ENCODE peak calls at places on chromosomes 7 and 10, in ten cellular contexts. Z is lung, S is fibroblast of mammary gland, Q is stomach, P is epithelial cell of esophagus, K is lower lobe of right lung, X is suprapubic skin, C is foreskin fibroblast, H is AG09309, E is colonic mucosa. F is an unnamed sample.

GRCh38 chr7:92135490-92135889 is 1.2 kb upstream of the CYP51A1 start:
- DNase-seq in Z (no peak), S (no peak), Q (no peak), P (peak), K (no peak), X (no peak), C (no peak), H (no peak), E (no peak), F (no peak)

GRCh38 chr7:38232475-38233366 is 40.7 kb downstream of the TARP start:
- DNase-seq in Z (peak), S (peak), Q (peak), P (no peak), K (peak), X (no peak), C (no peak), H (no peak), E (peak), F (peak)

GRCh38 chr7:26603631-26604030 is 260.8 kb downstream of the SKAP2 start:
- DNase-seq in Z (no peak), S (peak), Q (no peak), P (peak), K (no peak), X (no peak), C (no peak), H (no peak), E (no peak), F (no peak)

GRCh38 chr10:124416733-124417132 is 2.0 kb downstream of the OAT start:
- DNase-seq in Z (no peak), S (peak), Q (no peak), P (peak), K (no peak), X (no peak), C (peak), H (peak), E (no peak), F (no peak)

GRCh38 chr7:97499204-97499603 is 232.7 kb upstream of the TAC1 start:
- DNase-seq in Z (no peak), S (peak), Q (peak), P (peak), K (no peak), X (no peak), C (no peak), H (no peak), E (peak), F (no peak)

GRCh38 chr7:15057272-15057671 is 154.7 kb upstream of the DGKB start:
- DNase-seq in Z (no peak), S (no peak), Q (no peak), P (no peak), K (no peak), X (no peak), C (no peak), H (no peak), E (no peak), F (no peak)

GRCh38 chr7:47307311-47307710 is 274.6 kb downstream of the TNS3 start:
- DNase-seq in Z (no peak), S (no peak), Q (no peak), P (no peak), K (no peak), X (no peak), C (no peak), H (no peak), E (no peak), F (no peak)

GRCh38 chr7:114084381-114085312 is 165.8 kb upstream of the PPP1R3A start:
- DNase-seq in Z (peak), S (peak), Q (peak), P (peak), K (peak), X (peak), C (peak), H (no peak), E (peak), F (peak)

GRCh38 chr10:17348111-17349008 is 106.0 kb downstream of the ST8SIA6 start:
- DNase-seq in Z (peak), S (peak), Q (no peak), P (peak), K (no peak), X (no peak), C (peak), H (peak), E (no peak), F (no peak)

GRCh38 chr7:142436601-142437000 is 178.7 kb upstream of the PRSS58 start:
- DNase-seq in Z (no peak), S (peak), Q (no peak), P (no peak), K (no peak), X (no peak), C (peak), H (no peak), E (no peak), F (no peak)

GRCh38 chr7:119931230-119931824 is 341.6 kb upstream of the KCND2 start:
- DNase-seq in Z (no peak), S (peak), Q (no peak), P (no peak), K (no peak), X (no peak), C (no peak), H (no peak), E (no peak), F (no peak)

GRCh38 chr10:59108886-59109288 is 67.6 kb upstream of the PHYHIPL start:
- DNase-seq in Z (no peak), S (no peak), Q (no peak), P (no peak), K (no peak), X (no peak), C (no peak), H (no peak), E (no peak), F (no peak)

GRCh38 chr10:71150811-71151210 is 61.6 kb upstream of the UNC5B start:
- DNase-seq in Z (no peak), S (no peak), Q (no peak), P (no peak), K (no peak), X (no peak), C (no peak), H (no peak), E (no peak), F (no peak)

GRCh38 chr10:34959786-34960185 is 130.4 kb downstream of the CUL2 start:
- DNase-seq in Z (no peak), S (no peak), Q (no peak), P (no peak), K (no peak), X (no peak), C (no peak), H (no peak), E (no peak), F (no peak)

GRCh38 chr10:124699471-124700292 is 44.5 kb downstream of the FAM53B start:
- DNase-seq in Z (no peak), S (no peak), Q (peak), P (no peak), K (no peak), X (no peak), C (no peak), H (no peak), E (no peak), F (no peak)

GRCh38 chr10:14665304-14665703 is 109.4 kb downstream of the FAM107B start:
- DNase-seq in Z (no peak), S (peak), Q (no peak), P (peak), K (no peak), X (no peak), C (no peak), H (no peak), E (peak), F (no peak)

GRCh38 chr7:104126411-104126841 is 81.4 kb downstream of the ORC5 start:
- DNase-seq in Z (no peak), S (peak), Q (no peak), P (no peak), K (no peak), X (no peak), C (no peak), H (no peak), E (no peak), F (no peak)

GRCh38 chr10:102420443-102420809 is 210 bp upstream of the FBXL15 start:
- DNase-seq in Z (no peak), S (no peak), Q (peak), P (peak), K (no peak), X (no peak), C (no peak), H (no peak), E (peak), F (no peak)

GRCh38 chr7:46174192-46174572 is 253.1 kb upstream of the IGFBP3 start:
- DNase-seq in Z (no peak), S (no peak), Q (no peak), P (no peak), K (no peak), X (no peak), C (no peak), H (no peak), E (no peak), F (no peak)

GRCh38 chr10:31479752-31480151 is 160.7 kb downstream of the ZEB1 start:
- DNase-seq in Z (no peak), S (peak), Q (no peak), P (no peak), K (no peak), X (no peak), C (no peak), H (no peak), E (no peak), F (no peak)

GRCh38 chr10:119395287-119396007 is 147.1 kb downstream of the RGS10 start:
- DNase-seq in Z (peak), S (peak), Q (peak), P (no peak), K (peak), X (no peak), C (peak), H (no peak), E (no peak), F (no peak)

GRCh38 chr7:85564861-85565630 is 378.2 kb upstream of the SEMA3D start:
- DNase-seq in Z (no peak), S (no peak), Q (no peak), P (no peak), K (no peak), X (no peak), C (no peak), H (no peak), E (no peak), F (no peak)

GRCh38 chr10:76309744-76310441 is 878.5 kb downstream of the LRMDA start:
- DNase-seq in Z (no peak), S (peak), Q (no peak), P (no peak), K (no peak), X (no peak), C (no peak), H (peak), E (no peak), F (no peak)

GRCh38 chr7:157699357-157700013 is 362.7 kb downstream of the DNAJB6 start:
- DNase-seq in Z (no peak), S (no peak), Q (no peak), P (no peak), K (peak), X (peak), C (no peak), H (no peak), E (no peak), F (no peak)

GRCh38 chr7:925601-926000 is 28.9 kb downstream of the ADAP1 start:
- DNase-seq in Z (no peak), S (no peak), Q (peak), P (no peak), K (peak), X (peak), C (no peak), H (no peak), E (peak), F (peak)

GRCh38 chr7:18495412-18496335 is at the start of gene HDAC9:
- DNase-seq in Z (no peak), S (peak), Q (no peak), P (peak), K (no peak), X (no peak), C (peak), H (no peak), E (no peak), F (peak)

DNA sequence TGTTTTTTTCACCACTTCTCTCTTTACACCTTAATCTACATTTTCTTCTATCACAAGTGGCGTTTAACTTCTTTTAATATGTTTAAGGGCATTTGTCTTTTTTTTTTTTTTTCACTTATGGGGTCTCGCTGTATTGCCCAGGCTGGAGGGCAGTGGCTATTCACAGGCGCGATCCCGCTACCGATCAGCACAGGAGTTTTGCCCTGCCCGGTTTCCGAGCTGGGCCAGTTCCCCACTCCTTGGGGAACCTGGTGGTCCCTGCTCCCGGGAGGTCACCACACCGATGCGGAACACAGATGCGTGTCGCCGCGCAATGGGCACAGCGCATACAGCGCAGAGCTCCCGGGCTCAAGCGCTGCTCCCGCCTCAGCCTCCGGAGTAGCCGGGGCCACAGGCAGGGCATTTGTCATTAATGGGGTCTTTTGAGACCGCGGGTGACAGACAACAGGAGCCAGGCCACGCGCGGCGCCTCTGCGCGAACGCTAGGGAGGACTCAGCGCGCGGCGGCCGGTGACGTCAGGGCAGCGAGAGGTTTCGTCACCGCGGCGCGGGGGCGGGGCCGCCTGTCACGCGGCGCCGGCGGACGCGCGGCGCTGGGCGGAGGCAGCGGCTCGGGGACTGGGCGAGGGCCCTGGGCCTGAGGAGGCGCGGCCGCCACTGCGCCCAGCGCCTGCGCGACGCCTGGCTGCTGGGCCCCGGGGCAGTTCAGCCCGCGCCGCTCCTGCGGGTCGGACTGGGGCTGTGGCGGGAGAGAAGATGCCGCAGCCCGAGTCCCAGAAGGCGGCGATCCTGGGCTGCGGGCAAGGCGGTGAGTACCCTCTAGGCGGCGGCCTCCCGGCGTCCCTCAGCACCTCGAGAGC is at the start of gene GALNT11:
- DNase-seq in Z (peak), S (peak), Q (peak), P (peak), K (peak), X (peak), C (peak), H (peak), E (peak), F (peak)
- TF ChIP-seq CTCF in Z (no peak), S (no peak), Q (no peak), P (peak), K (peak), X (peak), C (no peak), H (peak), E (no peak), F (peak)

GRCh38 chr10:546971-547590 is 142.4 kb downstream of the DIP2C start:
- DNase-seq in Z (peak), S (no peak), Q (peak), P (peak), K (no peak), X (no peak), C (peak), H (no peak), E (no peak), F (no peak)

GRCh38 chr10:549391-549790 is 140.1 kb downstream of the DIP2C start:
- DNase-seq in Z (no peak), S (no peak), Q (peak), P (no peak), K (no peak), X (no peak), C (no peak), H (no peak), E (no peak), F (no peak)

GRCh38 chr10:548212-548897 is 141.1 kb downstream of the DIP2C start:
- DNase-seq in Z (no peak), S (no peak), Q (no peak), P (no peak), K (no peak), X (no peak), C (no peak), H (no peak), E (no peak), F (no peak)

GRCh38 chr10:546451-546850 is 143.0 kb downstream of the DIP2C start:
- DNase-seq in Z (no peak), S (no peak), Q (no peak), P (no peak), K (no peak), X (no peak), C (no peak), H (no peak), E (no peak), F (no peak)

GRCh38 chr10:547591-548081 is 141.8 kb downstream of the DIP2C start:
- DNase-seq in Z (no peak), S (no peak), Q (no peak), P (no peak), K (no peak), X (no peak), C (no peak), H (no peak), E (no peak), F (no peak)
- H3K4me3 ChIP-seq in Z (no peak), S (no peak), Q (no peak), P (no peak), K (no peak), X (no peak), C (no peak), H (no peak), E (no peak), F (no peak)

GRCh38 chr7:51066405-51066882 is 250.2 kb downstream of the COBL start:
- DNase-seq in Z (no peak), S (no peak), Q (peak), P (no peak), K (no peak), X (no peak), C (no peak), H (no peak), E (peak), F (no peak)

GRCh38 chr7:51068401-51068800 is 248.2 kb downstream of the COBL start:
- DNase-seq in Z (no peak), S (no peak), Q (no peak), P (no peak), K (no peak), X (no peak), C (no peak), H (no peak), E (no peak), F (no peak)

GRCh38 chr7:51065766-51066165 is 250.8 kb downstream of the COBL start:
- DNase-seq in Z (no peak), S (no peak), Q (no peak), P (no peak), K (no peak), X (no peak), C (no peak), H (no peak), E (no peak), F (no peak)

GRCh38 chr7:51069411-51070083 is 247.1 kb downstream of the COBL start:
- DNase-seq in Z (no peak), S (peak), Q (no peak), P (peak), K (no peak), X (no peak), C (no peak), H (no peak), E (no peak), F (no peak)

DNA sequence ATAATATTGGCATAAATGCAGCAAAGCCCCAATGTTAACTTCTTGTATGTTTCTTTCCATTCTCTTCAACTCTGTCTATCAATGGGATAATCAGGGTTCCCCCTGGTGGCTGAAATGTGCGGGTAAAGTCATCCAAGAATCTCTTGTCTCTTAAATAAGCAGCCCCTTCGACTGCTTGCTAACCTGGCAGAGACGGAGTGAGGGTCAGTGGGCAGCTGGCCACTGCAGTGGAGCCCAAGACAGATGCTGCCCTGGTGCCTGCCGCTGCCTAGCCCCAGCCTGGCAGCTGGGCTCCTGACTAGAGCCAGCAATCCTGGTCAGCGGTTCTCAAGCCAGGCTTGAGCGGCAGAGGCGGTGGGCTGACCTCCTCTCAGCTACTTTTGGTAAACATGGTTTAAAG is 248.9 kb downstream of the COBL start:
- DNase-seq in Z (peak), S (peak), Q (peak), P (peak), K (no peak), X (no peak), C (peak), H (peak), E (peak), F (no peak)
- TF ChIP-seq CTCF in Z (peak), S (peak), Q (no peak), P (peak), K (peak), X (peak), C (peak), H (peak), E (peak), F (peak)

GRCh38 chr7:55084307-55084706 is 65.5 kb downstream of the EGFR start:
- DNase-seq in Z (no peak), S (no peak), Q (no peak), P (no peak), K (no peak), X (no peak), C (no peak), H (no peak), E (no peak), F (no peak)

GRCh38 chr7:55080000-55080629 is 61.3 kb downstream of the EGFR start:
- DNase-seq in Z (no peak), S (no peak), Q (no peak), P (no peak), K (no peak), X (no peak), C (no peak), H (no peak), E (no peak), F (no peak)

GRCh38 chr7:55081067-55081853 is 62.4 kb downstream of the EGFR start:
- DNase-seq in Z (no peak), S (no peak), Q (no peak), P (no peak), K (no peak), X (no peak), C (no peak), H (no peak), E (no peak), F (no peak)

GRCh38 chr7:55083206-55083605 is 64.4 kb downstream of the EGFR start:
- DNase-seq in Z (no peak), S (peak), Q (no peak), P (no peak), K (no peak), X (no peak), C (peak), H (no peak), E (no peak), F (no peak)

DNA sequence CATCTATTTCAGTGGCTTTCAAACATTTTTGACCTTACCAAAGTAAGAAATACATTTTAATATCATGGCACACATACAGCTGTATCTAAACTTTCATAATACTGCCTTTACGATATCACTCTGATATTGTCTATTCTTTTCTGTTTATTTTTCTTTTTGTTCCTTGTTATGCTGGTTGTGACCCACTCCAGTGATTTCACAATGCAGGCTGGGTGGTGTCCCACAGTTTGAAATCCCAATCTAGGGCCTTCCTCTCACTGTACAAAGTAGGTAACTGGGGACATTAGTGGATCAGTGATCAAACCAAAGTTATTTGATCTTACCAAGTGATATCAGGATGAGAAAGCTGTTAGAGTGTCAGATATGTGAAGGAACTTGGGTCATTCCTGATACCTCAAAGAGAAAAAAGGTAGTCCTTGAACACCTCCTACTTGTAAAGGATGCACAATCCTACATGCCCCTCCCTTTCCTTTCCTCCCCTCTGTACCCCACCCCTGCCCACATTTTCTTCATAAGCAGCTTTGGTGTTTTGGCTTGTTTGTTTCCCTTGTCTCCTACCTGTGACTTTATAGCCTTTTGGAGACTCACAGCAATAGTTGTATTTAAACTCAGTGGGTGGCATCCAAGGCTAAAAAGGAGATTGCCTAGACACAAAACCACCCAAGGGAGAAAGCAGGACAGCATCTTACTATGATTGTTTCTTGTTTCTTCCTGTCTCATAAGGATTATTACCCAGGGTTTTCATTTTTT is 63.2 kb downstream of the EGFR start:
- DNase-seq in Z (no peak), S (no peak), Q (no peak), P (no peak), K (no peak), X (no peak), C (peak), H (no peak), E (no peak), F (no peak)
- H3K4me3 ChIP-seq in Z (no peak), S (no peak), Q (no peak), P (no peak), K (no peak), X (no peak), C (no peak), H (no peak), E (no peak), F (no peak)